ENCODE peak calls at places on chromosomes 16 and 17, in five cellular contexts. R is body of pancreas, Q is kidney epithelial cell, F is GM23248, E is kidney. A is an unnamed sample. For H3K36me3, the result is how much of the 10 kb centered on the place peaks cover.

GRCh38 chr17:78925662-78926555 is 722 bp upstream of the TIMP2 start:
- DNase-seq in R (peak), Q (no peak), E (peak), F (peak), A (peak)

GRCh38 chr16:16120382-16121184 is 102.7 kb downstream of the ABCC6 start:
- DNase-seq in E (peak), R (no peak), Q (no peak), F (no peak), A (no peak)

GRCh38 chr16:68453816-68454215 is 5.5 kb upstream of the SMPD3 start:
- DNase-seq in E (no peak), F (no peak), R (no peak), Q (no peak), A (no peak)

GRCh38 chr16:19094542-19095365 is 19.0 kb upstream of the ITPRIPL2 start:
- DNase-seq in Q (no peak), R (peak), F (peak), E (no peak), A (peak)

GRCh38 chr17:49061524-49061943 is 64.3 kb downstream of the IGF2BP1 start:
- DNase-seq in Q (no peak), E (no peak), F (peak), R (no peak), A (peak)

GRCh38 chr16:57617604-57618111 is 10.8 kb upstream of the ADGRG1 start:
- DNase-seq in Q (no peak), E (peak), F (no peak), R (peak), A (no peak)

GRCh38 chr17:12958786-12959185 is 59.0 kb downstream of the ELAC2 start:
- DNase-seq in E (no peak), R (no peak), Q (peak), F (peak), A (no peak)

GRCh38 chr16:28300327-28300726 is 8.0 kb downstream of the SBK1 start:
- DNase-seq in Q (no peak), R (no peak), E (no peak), F (no peak), A (no peak)

GRCh38 chr16:11175850-11176341 is 80.1 kb downstream of the SOCS1 start:
- DNase-seq in Q (no peak), E (no peak), R (no peak), F (no peak), A (no peak)

GRCh38 chr17:68733241-68734176 is 132.3 kb upstream of the FAM20A start:
- DNase-seq in F (peak), Q (no peak), E (no peak), R (no peak), A (peak)

GRCh38 chr17:2212328-2212981 is 91.1 kb downstream of the SMG6 start:
- DNase-seq in Q (no peak), E (no peak), F (peak), R (no peak), A (no peak)

GRCh38 chr16:29848420-29849297 is 14.4 kb downstream of the CDIPT start:
- DNase-seq in Q (no peak), R (peak), F (peak), E (peak), A (peak)

GRCh38 chr17:81512984-81513668 is 527 bp upstream of the ACTG1 start:
- DNase-seq in F (peak), E (peak), Q (no peak), R (peak), A (peak)

GRCh38 chr17:27609606-27610303 is 21.2 kb upstream of the LGALS9 start:
- DNase-seq in R (peak), E (peak), F (peak), Q (no peak), A (no peak)

GRCh38 chr17:37643829-37644228 is 583 bp upstream of the DDX52 start:
- DNase-seq in R (peak), F (peak), E (no peak), Q (no peak), A (peak)

GRCh38 chr17:77230436-77230830 is 89.7 kb downstream of the SEC14L1 start:
- DNase-seq in E (no peak), Q (no peak), F (no peak), R (no peak), A (no peak)

GRCh38 chr16:11025120-11025531 is 80.8 kb downstream of the CLEC16A start:
- DNase-seq in Q (no peak), R (no peak), F (no peak), E (no peak), A (no peak)

GRCh38 chr17:58308985-58309917 is 19.3 kb downstream of the TSPOAP1 start:
- DNase-seq in Q (no peak), F (no peak), E (no peak), R (no peak), A (no peak)

GRCh38 chr16:29877266-29877961 is 14.4 kb upstream of the CDIPT start:
- DNase-seq in R (no peak), E (no peak), F (peak), Q (no peak), A (peak)

GRCh38 chr17:33696102-33696501 is 403.0 kb upstream of the ASIC2 start:
- DNase-seq in F (no peak), R (no peak), E (no peak), Q (no peak), A (no peak)

GRCh38 chr17:59331929-59332889 is 754 bp downstream of the YPEL2 start:
- DNase-seq in F (peak), R (peak), E (peak), Q (no peak), A (no peak)

GRCh38 chr16:65829076-65829475 is 537.4 kb upstream of the CDH5 start:
- DNase-seq in E (no peak), Q (no peak), R (no peak), F (no peak), A (no peak)

GRCh38 chr16:85929259-85929704 is 30.3 kb downstream of the IRF8 start:
- DNase-seq in E (no peak), F (no peak), R (no peak), Q (no peak), A (no peak)

GRCh38 chr17:48374650-48375230 is 55.3 kb downstream of the SKAP1 start:
- DNase-seq in Q (no peak), E (no peak), F (peak), R (peak), A (peak)

GRCh38 chr17:75412455-75413317 is 7.2 kb upstream of the GRB2 start:
- DNase-seq in E (no peak), R (peak), Q (no peak), F (peak), A (peak)

GRCh38 chr16:26186221-26186620 is 494.5 kb downstream of the HS3ST4 start:
- DNase-seq in F (no peak), R (no peak), E (no peak), Q (no peak), A (no peak)

GRCh38 chr16:89330177-89330856 is 112.8 kb downstream of the ZNF778 start:
- DNase-seq in R (peak), Q (peak), F (peak), E (peak), A (no peak)

GRCh38 chr17:48276776-48277175 is 153.2 kb downstream of the SKAP1 start:
- DNase-seq in R (no peak), E (no peak), F (no peak), Q (no peak), A (no peak)

GRCh38 chr17:82960419-82961271 is 118.8 kb upstream of the METRNL start:
- DNase-seq in Q (no peak), F (no peak), R (peak), E (peak), A (peak)

GRCh38 chr17:19539040-19539399 is 5.4 kb downstream of the SLC47A1 start:
- DNase-seq in F (no peak), E (no peak), Q (no peak), R (no peak), A (no peak)

GRCh38 chr17:5516060-5516792 is 29.9 kb downstream of the MIS12 start:
- DNase-seq in R (no peak), Q (peak), F (peak), E (no peak), A (peak)

GRCh38 chr16:89478576-89479221 is 11.7 kb downstream of the ANKRD11 start:
- DNase-seq in F (peak), Q (peak), E (no peak), R (no peak), A (peak)

GRCh38 chr16:61146429-61146828 is 889.8 kb downstream of the CDH8 start:
- DNase-seq in R (no peak), E (no peak), F (no peak), Q (no peak), A (no peak)

GRCh38 chr17:39791296-39791992 is 53.7 kb downstream of the GRB7 start:
- DNase-seq in F (no peak), Q (no peak), R (no peak), E (no peak), A (no peak)

GRCh38 chr16:11423315-11424117 is 78.3 kb downstream of the RMI2 start:
- DNase-seq in F (no peak), Q (no peak), R (no peak), E (no peak), A (peak)

GRCh38 chr16:47826070-47826469 is 329.7 kb downstream of the ABCC12 start:
- DNase-seq in E (no peak), R (no peak), Q (no peak), F (no peak), A (peak)

GRCh38 chr17:81427446-81428120 is 32.3 kb downstream of the BAHCC1 start:
- DNase-seq in F (no peak), E (no peak), R (peak), Q (no peak), A (peak)

GRCh38 chr16:26963109-26963508 is 103.6 kb upstream of the C16orf82 start:
- DNase-seq in F (peak), E (no peak), R (no peak), Q (no peak), A (peak)

GRCh38 chr16:23950898-23951297 is 115.1 kb downstream of the PRKCB start:
- DNase-seq in F (no peak), Q (no peak), R (no peak), E (no peak), A (no peak)

GRCh38 chr17:8623591-8623990 is 6.9 kb downstream of the MYH10 start:
- DNase-seq in R (no peak), Q (no peak), E (no peak), F (no peak), A (peak)

GRCh38 chr17:8619294-8619693 is 11.2 kb downstream of the MYH10 start:
- DNase-seq in E (no peak), Q (no peak), F (no peak), R (no peak), A (no peak)

GRCh38 chr17:8621585-8621984 is 8.9 kb downstream of the MYH10 start:
- DNase-seq in E (no peak), Q (no peak), R (no peak), F (peak), A (no peak)

GRCh38 chr17:8618825-8619224 is 11.7 kb downstream of the MYH10 start:
- DNase-seq in F (no peak), Q (no peak), E (no peak), R (no peak), A (no peak)

GRCh38 chr17:8622191-8622590 is 8.3 kb downstream of the MYH10 start:
- DNase-seq in F (no peak), Q (no peak), E (no peak), R (no peak), A (no peak)
- H3K4me3 ChIP-seq in F (no peak), Q (no peak), E (no peak), R (no peak), A (no peak)

DNA sequence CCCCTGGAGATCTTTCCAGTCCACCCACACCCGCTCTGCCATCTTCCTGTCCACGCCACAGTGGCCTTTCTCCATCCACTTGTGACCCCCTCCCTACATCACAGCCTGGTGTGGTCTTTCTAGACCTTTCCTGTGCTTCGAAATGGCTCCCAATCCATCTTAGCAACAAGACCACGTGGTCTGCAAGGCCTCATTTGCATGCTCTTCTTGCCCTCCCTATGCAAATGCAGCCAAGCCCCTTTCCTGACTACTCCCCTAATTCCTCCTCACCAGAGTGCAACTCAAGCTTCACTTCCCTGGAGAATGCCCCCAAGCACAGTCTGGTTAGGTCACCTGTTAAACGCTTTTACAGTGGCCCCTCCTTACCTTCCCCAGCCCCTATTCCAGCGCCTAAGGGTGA is 6.1 kb downstream of the PPP1R9B start:
- DNase-seq in F (no peak), E (no peak), R (no peak), Q (no peak), A (no peak)
- H3K36me3 ChIP-seq in F (under half), E (under half), R (under half), Q (under half), A (under half)

GRCh38 chr17:20926532-20926931 is 116.3 kb downstream of the USP22 start:
- DNase-seq in R (no peak), Q (no peak), F (peak), E (no peak), A (no peak)

GRCh38 chr17:20930065-20930760 is 112.6 kb downstream of the USP22 start:
- DNase-seq in F (peak), E (no peak), R (no peak), Q (no peak), A (no peak)

GRCh38 chr17:20925954-20926353 is 116.9 kb downstream of the USP22 start:
- DNase-seq in R (no peak), F (no peak), Q (no peak), E (no peak), A (no peak)

GRCh38 chr17:20925091-20925490 is 117.7 kb downstream of the USP22 start:
- DNase-seq in E (no peak), F (peak), Q (no peak), R (no peak), A (no peak)

DNA sequence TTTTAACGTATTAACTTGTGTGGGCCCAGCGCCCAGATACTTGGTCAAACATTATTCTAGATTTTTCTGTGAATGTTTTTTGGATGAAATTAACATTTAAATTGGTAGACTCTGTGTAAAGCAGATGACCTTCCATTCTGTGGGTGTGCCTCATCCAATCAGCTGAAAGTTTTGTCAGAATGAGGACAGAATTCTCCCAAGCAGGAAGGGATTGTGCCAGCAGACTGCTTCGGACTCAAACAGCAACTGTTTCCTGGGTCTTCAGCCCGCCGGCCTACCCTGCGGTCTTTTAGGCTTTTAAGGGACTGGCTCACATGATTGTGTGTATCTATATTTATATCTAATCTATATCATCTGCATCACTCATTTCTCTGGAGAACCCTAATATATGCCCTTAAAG is 115.2 kb downstream of the USP22 start:
- DNase-seq in R (no peak), E (no peak), F (no peak), Q (no peak), A (no peak)
- H3K4me3 ChIP-seq in R (no peak), E (no peak), F (no peak), Q (no peak), A (no peak)

DNA sequence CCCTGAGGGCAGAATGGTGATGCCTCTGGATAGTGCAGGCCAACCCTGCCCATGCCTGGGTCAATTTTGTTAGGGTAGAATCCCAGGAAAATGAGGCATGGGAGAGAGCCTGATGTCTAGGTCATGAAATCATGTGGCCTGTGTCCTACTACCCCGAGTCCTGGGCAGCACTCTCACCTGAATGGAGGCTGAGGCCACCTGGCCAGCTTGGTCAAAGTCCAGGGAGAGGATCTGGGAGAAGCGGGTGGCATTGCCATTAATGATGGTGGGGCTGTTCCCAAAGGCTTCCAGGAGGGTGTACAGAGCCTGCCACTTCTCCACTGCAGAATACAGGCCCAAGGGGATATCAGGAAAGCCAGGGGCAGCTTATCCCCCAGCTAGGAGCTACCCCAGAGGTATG is 59.8 kb downstream of the MYO18A start:
- DNase-seq in F (no peak), Q (no peak), E (no peak), R (no peak), A (no peak)
- H3K36me3 ChIP-seq in F (under half), Q (under half), E (under half), R (under half), A (under half)

DNA sequence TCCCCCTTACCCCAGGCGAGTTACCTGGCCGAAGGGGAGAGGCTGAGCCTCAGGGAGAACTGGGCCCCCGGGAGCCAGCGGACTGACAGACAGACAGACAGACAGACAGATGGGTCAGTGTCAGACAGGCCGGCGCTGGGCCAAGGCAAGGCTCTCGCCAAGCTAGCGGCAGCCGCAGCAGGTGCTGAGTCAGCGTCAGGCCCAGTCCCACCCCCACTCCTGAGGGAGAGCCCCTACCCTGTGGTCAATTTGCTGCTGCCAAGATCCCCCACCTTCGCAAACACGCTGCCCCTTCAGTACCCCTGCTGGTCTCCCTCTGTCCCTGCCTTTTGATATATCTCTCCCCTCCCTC is 1.5 kb downstream of the FGF11 start:
- DNase-seq in E (peak), Q (no peak), R (no peak), F (peak), A (peak)
- H3K4me3 ChIP-seq in E (peak), Q (peak), R (no peak), F (no peak), A (peak)

DNA sequence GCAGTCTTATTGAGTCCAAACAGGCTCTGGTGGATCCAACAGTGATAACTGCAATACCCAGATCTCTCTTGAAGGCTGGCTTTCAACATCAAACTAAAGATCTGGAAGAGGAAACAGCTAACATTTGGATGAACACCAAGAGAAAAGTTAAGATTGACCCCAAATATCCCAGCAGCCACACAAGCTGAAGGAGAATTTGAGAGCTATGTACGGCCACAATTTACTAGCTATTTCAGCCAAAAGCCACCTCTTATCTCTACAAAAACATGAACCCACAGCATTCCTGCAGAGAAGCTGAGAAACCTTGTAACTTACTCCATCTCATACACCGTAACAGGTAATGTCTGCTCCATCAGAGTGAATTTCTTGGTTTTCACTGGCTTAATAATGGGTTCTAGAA is 14.3 kb downstream of the EFTUD2 start:
- DNase-seq in R (no peak), E (no peak), F (no peak), Q (no peak), A (no peak)
- H3K36me3 ChIP-seq in R (under half), E (under half), F (half or more), Q (under half), A (half or more)

GRCh38 chr16:2828876-2829430 is 1.1 kb upstream of the ZG16B start:
- DNase-seq in Q (no peak), E (no peak), R (no peak), F (no peak), A (no peak)
- H3K4me3 ChIP-seq in Q (no peak), E (no peak), R (no peak), F (no peak), A (no peak)

GRCh38 chr16:72012607-72013006 is 4.1 kb downstream of the DHODH start:
- DNase-seq in Q (no peak), E (no peak), R (no peak), F (no peak), A (no peak)

GRCh38 chr16:72014675-72015074 is 6.1 kb downstream of the DHODH start:
- DNase-seq in F (no peak), E (no peak), R (no peak), Q (no peak), A (no peak)

GRCh38 chr16:72013888-72014538 is 5.5 kb downstream of the DHODH start:
- DNase-seq in Q (no peak), R (no peak), F (no peak), E (no peak), A (no peak)

GRCh38 chr16:72015124-72015523 is 6.6 kb downstream of the DHODH start:
- DNase-seq in E (no peak), Q (no peak), F (no peak), R (no peak), A (no peak)

GRCh38 chr16:72013389-72013788 is 4.8 kb downstream of the DHODH start:
- DNase-seq in R (no peak), Q (peak), E (peak), F (peak), A (no peak)
- H3K36me3 ChIP-seq in R (under half), Q (under half), E (under half), F (under half), A (under half)

A was measured in SJCRH30.